ENCODE peak calls at places on chromosomes 7 and 10, in five cellular contexts. One of them, this sample, is unnamed. For H3K27me3, the result is how much of the 10 kb centered on the place peaks cover.

GRCh38 chr7:105439174-105439893 is 50.6 kb upstream of the SRPK2 start:
- DNase-seq in endothelial cell of umbilical vein: peak
- DNase-seq in IMR-90: peak
- DNase-seq in HCT116: no peak
- DNase-seq in PC-3: peak
- DNase-seq in this sample: no peak

GRCh38 chr7:25597881-25598456 is 369.7 kb upstream of the NPVF start:
- DNase-seq in endothelial cell of umbilical vein: no peak
- DNase-seq in PC-3: no peak
- DNase-seq in HCT116: no peak
- DNase-seq in IMR-90: no peak
- DNase-seq in this sample: no peak

GRCh38 chr10:92729886-92730285 is 40.1 kb downstream of the HHEX start:
- DNase-seq in PC-3: no peak
- DNase-seq in HCT116: no peak
- DNase-seq in endothelial cell of umbilical vein: no peak
- DNase-seq in IMR-90: no peak
- DNase-seq in this sample: no peak

GRCh38 chr7:92740713-92741126 is 95.7 kb downstream of the CDK6 start:
- DNase-seq in HCT116: no peak
- DNase-seq in PC-3: peak
- DNase-seq in endothelial cell of umbilical vein: no peak
- DNase-seq in IMR-90: peak
- DNase-seq in this sample: no peak

GRCh38 chr10:118939216-118940007 is 90.1 kb upstream of the NANOS1 start:
- DNase-seq in HCT116: no peak
- DNase-seq in endothelial cell of umbilical vein: no peak
- DNase-seq in PC-3: no peak
- DNase-seq in IMR-90: no peak
- DNase-seq in this sample: no peak

GRCh38 chr10:6300106-6300783 is 97.5 kb downstream of the PFKFB3 start:
- DNase-seq in HCT116: no peak
- DNase-seq in IMR-90: peak
- DNase-seq in endothelial cell of umbilical vein: no peak
- DNase-seq in PC-3: peak
- DNase-seq in this sample: no peak

GRCh38 chr7:91656486-91657237 is 223.8 kb downstream of the MTERF1 start:
- DNase-seq in PC-3: no peak
- DNase-seq in HCT116: no peak
- DNase-seq in endothelial cell of umbilical vein: no peak
- DNase-seq in IMR-90: no peak
- DNase-seq in this sample: no peak

GRCh38 chr7:76318488-76319353 is 16.2 kb downstream of the HSPB1 start:
- DNase-seq in PC-3: peak
- DNase-seq in endothelial cell of umbilical vein: peak
- DNase-seq in HCT116: no peak
- DNase-seq in IMR-90: peak
- DNase-seq in this sample: peak

GRCh38 chr10:28734940-28735759 is 57.8 kb downstream of the BAMBI start:
- DNase-seq in HCT116: peak
- DNase-seq in endothelial cell of umbilical vein: peak
- DNase-seq in PC-3: peak
- DNase-seq in IMR-90: peak
- DNase-seq in this sample: no peak

GRCh38 chr10:70652761-70653657 is 19.3 kb upstream of the ADAMTS14 start:
- DNase-seq in PC-3: no peak
- DNase-seq in HCT116: no peak
- DNase-seq in IMR-90: peak
- DNase-seq in endothelial cell of umbilical vein: no peak
- DNase-seq in this sample: no peak

GRCh38 chr7:24576171-24577052 is 3.2 kb downstream of the PALS2 start:
- DNase-seq in PC-3: peak
- DNase-seq in HCT116: peak
- DNase-seq in IMR-90: peak
- DNase-seq in endothelial cell of umbilical vein: peak
- DNase-seq in this sample: peak

GRCh38 chr7:26337232-26337865 is 45.7 kb downstream of the SNX10 start:
- DNase-seq in HCT116: no peak
- DNase-seq in IMR-90: no peak
- DNase-seq in endothelial cell of umbilical vein: no peak
- DNase-seq in PC-3: no peak
- DNase-seq in this sample: no peak

GRCh38 chr7:74104702-74105101 is 21.1 kb downstream of the LIMK1 start:
- DNase-seq in HCT116: peak
- DNase-seq in IMR-90: peak
- DNase-seq in endothelial cell of umbilical vein: no peak
- DNase-seq in PC-3: peak
- DNase-seq in this sample: no peak

DNA sequence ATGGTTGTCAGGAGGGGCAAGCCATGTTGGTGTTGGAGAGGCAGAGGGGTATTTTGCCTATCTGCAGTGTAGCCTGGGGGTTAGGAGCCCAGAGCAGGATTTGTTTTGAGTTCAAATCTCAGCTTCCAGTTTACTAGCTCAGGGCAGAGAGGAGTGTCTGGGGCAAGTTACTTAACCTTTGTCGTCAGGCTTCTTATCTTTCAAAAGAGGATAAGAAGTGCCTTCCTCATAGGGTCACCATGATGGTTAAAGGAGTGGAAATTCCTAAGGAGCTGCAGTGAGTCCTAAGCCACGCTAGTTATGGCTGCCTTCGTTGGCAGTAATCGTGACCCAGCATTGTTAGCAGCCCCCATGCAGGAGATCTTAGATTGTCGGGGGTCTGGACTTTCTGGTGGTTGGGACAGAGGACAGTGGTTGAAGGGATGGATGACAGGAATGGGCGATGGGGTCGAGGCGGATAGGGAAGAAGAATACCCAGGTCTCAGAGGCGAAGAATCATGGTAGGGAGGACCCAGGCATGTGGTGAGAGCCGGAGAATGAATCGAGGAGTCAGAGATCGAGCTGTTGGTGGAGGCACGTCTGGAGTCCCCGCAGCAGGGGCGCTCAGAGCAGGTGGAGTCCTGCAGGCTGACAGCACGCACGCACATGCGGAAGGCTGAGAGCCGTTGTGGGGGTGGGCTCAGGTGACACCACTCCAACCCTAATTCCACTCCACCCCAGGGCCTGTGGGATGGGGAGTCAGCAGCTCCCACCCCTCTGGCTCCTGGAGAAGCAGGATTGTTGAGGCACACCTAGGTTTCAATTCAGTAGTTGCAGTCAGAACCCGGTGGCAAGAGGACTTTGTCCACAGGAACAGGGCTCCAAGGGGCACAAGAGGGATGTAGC is 11.6 kb downstream of the ADCK2 start:
- DNase-seq in PC-3: no peak
- DNase-seq in IMR-90: no peak
- DNase-seq in HCT116: no peak
- DNase-seq in endothelial cell of umbilical vein: no peak
- DNase-seq in this sample: no peak
- H3K9ac ChIP-seq in PC-3: no peak
- H3K9ac ChIP-seq in IMR-90: no peak
- H3K9ac ChIP-seq in HCT116: no peak
- H3K9ac ChIP-seq in endothelial cell of umbilical vein: no peak
- H3K9ac ChIP-seq in this sample: no peak

DNA sequence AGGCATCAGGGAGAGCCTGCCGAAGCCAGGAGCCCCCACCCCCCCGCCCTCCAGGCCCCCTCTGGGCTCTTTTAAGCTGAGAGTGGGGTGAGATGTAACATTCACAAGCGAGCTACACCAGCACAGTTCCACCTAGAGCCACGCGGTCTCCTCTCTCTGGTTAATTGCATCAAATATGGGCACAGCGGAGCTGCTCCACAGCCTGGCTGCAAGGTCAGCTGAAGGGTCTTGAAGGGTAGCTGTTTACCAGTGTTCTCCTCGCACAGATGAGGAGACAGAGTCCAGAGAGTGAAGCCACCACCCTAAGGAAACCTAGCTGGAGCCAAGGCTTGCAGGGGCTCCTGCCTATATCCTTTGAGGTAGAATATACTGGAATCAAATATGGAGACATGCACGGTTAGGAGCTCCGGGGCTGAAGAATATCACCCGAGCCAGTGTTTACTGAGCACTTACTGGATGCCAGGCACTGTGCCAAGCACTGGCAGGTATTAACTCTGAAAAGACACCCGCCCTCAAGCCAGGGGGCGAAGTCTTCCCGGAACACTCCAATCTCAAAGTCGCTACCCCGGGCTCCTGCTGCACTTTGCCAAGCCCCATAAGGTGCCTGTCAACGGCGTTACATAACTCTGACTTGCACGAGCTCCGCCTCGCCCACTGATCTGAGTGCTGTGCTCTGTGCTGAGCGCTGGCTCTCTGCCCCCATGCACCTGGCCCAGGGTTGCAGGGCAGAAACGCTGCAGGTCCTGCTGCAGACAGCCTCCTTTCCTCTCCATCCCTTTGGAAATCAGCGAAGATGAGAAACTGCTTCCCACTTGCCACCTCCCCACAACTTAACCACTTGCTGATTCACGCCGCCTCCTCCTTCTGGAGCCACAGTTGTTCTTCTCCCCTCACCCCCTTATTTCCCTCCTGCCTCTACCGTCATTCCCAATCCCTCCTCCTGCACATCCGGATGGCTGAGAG is 5.4 kb downstream of the CHST15 start:
- DNase-seq in HCT116: no peak
- DNase-seq in PC-3: no peak
- DNase-seq in IMR-90: no peak
- DNase-seq in endothelial cell of umbilical vein: no peak
- DNase-seq in this sample: no peak
- H2AFZ ChIP-seq in HCT116: no peak
- H2AFZ ChIP-seq in PC-3: no peak
- H2AFZ ChIP-seq in IMR-90: no peak
- H2AFZ ChIP-seq in endothelial cell of umbilical vein: no peak
- H2AFZ ChIP-seq in this sample: no peak

GRCh38 chr7:27936244-27937102 is 196.5 kb downstream of the TAX1BP1 start:
- DNase-seq in endothelial cell of umbilical vein: no peak
- DNase-seq in HCT116: no peak
- DNase-seq in IMR-90: peak
- DNase-seq in PC-3: no peak
- DNase-seq in this sample: no peak

GRCh38 chr7:27930910-27931476 is 191.0 kb downstream of the TAX1BP1 start:
- DNase-seq in HCT116: no peak
- DNase-seq in PC-3: no peak
- DNase-seq in endothelial cell of umbilical vein: no peak
- DNase-seq in IMR-90: no peak
- DNase-seq in this sample: no peak

GRCh38 chr7:27929127-27929526 is 189.2 kb downstream of the TAX1BP1 start:
- DNase-seq in HCT116: no peak
- DNase-seq in IMR-90: no peak
- DNase-seq in endothelial cell of umbilical vein: no peak
- DNase-seq in PC-3: no peak
- DNase-seq in this sample: no peak

GRCh38 chr7:27928001-27928400 is 188.0 kb downstream of the TAX1BP1 start:
- DNase-seq in HCT116: no peak
- DNase-seq in PC-3: no peak
- DNase-seq in endothelial cell of umbilical vein: no peak
- DNase-seq in IMR-90: no peak
- DNase-seq in this sample: no peak

GRCh38 chr7:27933691-27934565 is 194.0 kb downstream of the TAX1BP1 start:
- DNase-seq in endothelial cell of umbilical vein: peak
- DNase-seq in HCT116: no peak
- DNase-seq in IMR-90: no peak
- DNase-seq in PC-3: peak
- DNase-seq in this sample: peak
- H3K27me3 ChIP-seq in endothelial cell of umbilical vein: under half
- H3K27me3 ChIP-seq in HCT116: under half
- H3K27me3 ChIP-seq in IMR-90: under half
- H3K27me3 ChIP-seq in PC-3: under half
- H3K27me3 ChIP-seq in this sample: under half

GRCh38 chr10:44954962-44955361 is 4.6 kb upstream of the RASSF4 start:
- DNase-seq in HCT116: no peak
- DNase-seq in endothelial cell of umbilical vein: no peak
- DNase-seq in PC-3: no peak
- DNase-seq in IMR-90: no peak
- DNase-seq in this sample: no peak

GRCh38 chr10:44956717-44957706 is 2.6 kb upstream of the RASSF4 start:
- DNase-seq in endothelial cell of umbilical vein: no peak
- DNase-seq in PC-3: no peak
- DNase-seq in HCT116: no peak
- DNase-seq in IMR-90: no peak
- DNase-seq in this sample: no peak

GRCh38 chr10:44955408-44956070 is 4.1 kb upstream of the RASSF4 start:
- DNase-seq in endothelial cell of umbilical vein: no peak
- DNase-seq in IMR-90: no peak
- DNase-seq in HCT116: no peak
- DNase-seq in PC-3: no peak
- DNase-seq in this sample: no peak

GRCh38 chr10:44958196-44958896 is 1.3 kb upstream of the RASSF4 start:
- DNase-seq in IMR-90: peak
- DNase-seq in endothelial cell of umbilical vein: peak
- DNase-seq in PC-3: peak
- DNase-seq in HCT116: no peak
- DNase-seq in this sample: no peak

GRCh38 chr10:44956176-44956575 is 3.4 kb upstream of the RASSF4 start:
- DNase-seq in PC-3: no peak
- DNase-seq in IMR-90: no peak
- DNase-seq in HCT116: no peak
- DNase-seq in endothelial cell of umbilical vein: no peak
- DNase-seq in this sample: no peak
- H3K9ac ChIP-seq in PC-3: no peak
- H3K9ac ChIP-seq in IMR-90: no peak
- H3K9ac ChIP-seq in HCT116: no peak
- H3K9ac ChIP-seq in endothelial cell of umbilical vein: no peak
- H3K9ac ChIP-seq in this sample: no peak

GRCh38 chr7:27966219-27966780 is 214.3 kb downstream of the JAZF1 start:
- DNase-seq in IMR-90: no peak
- DNase-seq in endothelial cell of umbilical vein: no peak
- DNase-seq in PC-3: no peak
- DNase-seq in HCT116: no peak
- DNase-seq in this sample: no peak
- H2AFZ ChIP-seq in IMR-90: no peak
- H2AFZ ChIP-seq in endothelial cell of umbilical vein: no peak
- H2AFZ ChIP-seq in PC-3: no peak
- H2AFZ ChIP-seq in HCT116: no peak
- H2AFZ ChIP-seq in this sample: no peak

GRCh38 chr10:123143825-123144168 is 4.1 kb upstream of the HMX2 start:
- DNase-seq in PC-3: no peak
- DNase-seq in endothelial cell of umbilical vein: no peak
- DNase-seq in IMR-90: no peak
- DNase-seq in HCT116: no peak
- DNase-seq in this sample: no peak
- H3K27me3 ChIP-seq in PC-3: under half
- H3K27me3 ChIP-seq in endothelial cell of umbilical vein: half or more
- H3K27me3 ChIP-seq in IMR-90: half or more
- H3K27me3 ChIP-seq in HCT116: under half
- H3K27me3 ChIP-seq in this sample: half or more

This sample was measured in neural progenitor cell.